ENCODE peak calls at places on chromosome 19, in four cellular contexts. A, G, Z and O are unnamed samples.
A peak's percentile ranks its signal among the peaks of the same experiment; 100 is the strongest.

GRCh38 chr19:28067882-28068281 is 1145.1 kb downstream of the UQCRFS1 start:
- DNase-seq in G (peak; percentile 68), Z (no peak), A (no peak), O (no peak)

GRCh38 chr19:19550454-19550842 is 12.4 kb downstream of the CILP2 start:
- DNase-seq in Z (no peak), G (no peak), A (no peak), O (no peak)

GRCh38 chr19:47540748-47541147 is 25.9 kb upstream of the NAPA start:
- DNase-seq in Z (peak; percentile 31), A (peak; percentile 45), G (no peak), O (peak; percentile 55)

GRCh38 chr19:13100031-13100588 is 2.5 kb downstream of the LYL1 start:
- DNase-seq in G (peak; percentile 78), A (no peak), Z (no peak), O (no peak)

GRCh38 chr19:18603958-18604819 is 2.4 kb downstream of the CRLF1 start:
- DNase-seq in A (no peak), G (no peak), Z (no peak), O (no peak)

GRCh38 chr19:50377051-50377441 is 789 bp downstream of the NR1H2 start:
- DNase-seq in G (no peak), A (peak; percentile 58), Z (peak; percentile 12), O (peak; percentile 30)

GRCh38 chr19:55319786-55320185 is 5.4 kb downstream of the TMEM150B start:
- DNase-seq in Z (no peak), A (peak; percentile 66), G (no peak), O (peak; percentile 90)

GRCh38 chr19:43695985-43696729 is 19.7 kb upstream of the IRGC start:
- DNase-seq in A (no peak), G (no peak), Z (no peak), O (no peak)

GRCh38 chr19:35404879-35405622 is 34.2 kb downstream of the GPR42 start:
- DNase-seq in Z (peak; percentile 70), A (no peak), G (peak; percentile 95), O (no peak)

GRCh38 chr19:52535831-52536800 is 8.6 kb downstream of the ZNF808 start:
- DNase-seq in A (peak; percentile 17), G (peak; percentile 67), Z (no peak), O (no peak)

GRCh38 chr19:9622531-9622930 is 1.5 kb upstream of the ZNF561 start:
- DNase-seq in Z (no peak), A (no peak), G (no peak), O (no peak)

GRCh38 chr19:44597131-44597491 is 16.3 kb upstream of the IGSF23 start:
- DNase-seq in G (no peak), Z (no peak), A (no peak), O (no peak)

GRCh38 chr19:15464394-15465385 is at the start of gene RASAL3:
- DNase-seq in A (no peak), Z (no peak), G (peak; percentile 51), O (no peak)

GRCh38 chr19:44754743-44755066 is 6.2 kb downstream of the BCL3 start:
- DNase-seq in G (no peak), Z (no peak), A (no peak), O (no peak)

GRCh38 chr19:54448037-54448773 is 794 bp upstream of the LENG8 start:
- DNase-seq in Z (peak; percentile 51), A (peak; percentile 66), G (no peak), O (peak; percentile 43)

GRCh38 chr19:34559045-34559444 is 77.5 kb downstream of the WTIP start:
- DNase-seq in Z (no peak), A (no peak), G (no peak), O (no peak)

GRCh38 chr19:32497386-32497785 is 83.6 kb upstream of the PDCD5 start:
- DNase-seq in G (no peak), Z (no peak), A (no peak), O (no peak)

GRCh38 chr19:55696301-55697068 is 21.5 kb downstream of the EPN1 start:
- DNase-seq in G (no peak), Z (no peak), A (no peak), O (no peak)

GRCh38 chr19:6458695-6459355 is 767 bp downstream of the SLC25A23 start:
- DNase-seq in A (peak; percentile 44), G (no peak), Z (no peak), O (no peak)

GRCh38 chr19:48982280-48982679 is 10.8 kb downstream of the GYS1 start:
- DNase-seq in Z (no peak), G (no peak), A (no peak), O (no peak)

GRCh38 chr19:14118165-14119051 is 846 bp upstream of the PRKACA start:
- DNase-seq in G (no peak), Z (peak; percentile 71), A (no peak), O (no peak)

GRCh38 chr19:3783660-3784584 is 2.3 kb downstream of the MATK start:
- DNase-seq in G (no peak), Z (peak; percentile 47), A (peak; percentile 57), O (no peak)

GRCh38 chr19:44615529-44616247 is 2.3 kb downstream of the IGSF23 start:
- DNase-seq in G (no peak), Z (peak; percentile 86), A (no peak), O (no peak)

GRCh38 chr19:45419895-45420294 is 3.8 kb downstream of the ERCC1 start:
- DNase-seq in Z (no peak), G (no peak), A (no peak), O (no peak)

GRCh38 chr19:16106121-16106520 is 5.6 kb upstream of the RAB8A start:
- DNase-seq in A (no peak), G (no peak), Z (no peak), O (no peak)

GRCh38 chr19:1027953-1028902 is 1.8 kb downstream of the CNN2 start:
- DNase-seq in Z (peak; percentile 83), A (peak; percentile 81), G (no peak), O (no peak)

GRCh38 chr19:13241321-13242104 is 91.3 kb downstream of the IER2 start:
- DNase-seq in G (no peak), Z (no peak), A (no peak), O (no peak)

GRCh38 chr19:47615230-47615629 is 6.3 kb downstream of the BICRA start:
- DNase-seq in Z (no peak), G (no peak), A (no peak), O (no peak)

GRCh38 chr19:11798391-11799296 is at the start of gene ZNF491:
- DNase-seq in G (no peak), A (peak; percentile 80), Z (peak; percentile 87), O (no peak)

GRCh38 chr19:12766051-12766521 is 9.3 kb downstream of the HOOK2 start:
- DNase-seq in Z (peak; percentile 76), G (no peak), A (peak; percentile 49), O (peak; percentile 86)

GRCh38 chr19:7744199-7744786 is 3.0 kb downstream of the CD209 start:
- DNase-seq in Z (no peak), A (no peak), G (no peak), O (no peak)
- TF ChIP-seq TARDBP in Z (no peak), A (no peak), G (no peak), O (no peak)

GRCh38 chr19:41308450-41309224 is 1.3 kb upstream of the CCDC97 start:
- DNase-seq in A (peak; percentile 66), Z (peak; percentile 76), G (peak; percentile 76), O (peak; percentile 82)

GRCh38 chr19:41310031-41310831 is at the start of gene CCDC97:
- DNase-seq in Z (peak; percentile 75), G (peak; percentile 68), A (peak; percentile 95), O (peak; percentile 91)

GRCh38 chr19:41311072-41311471 is 1.1 kb downstream of the CCDC97 start:
- DNase-seq in Z (no peak), G (no peak), A (no peak), O (no peak)

GRCh38 chr19:41307954-41308449 is 2.0 kb upstream of the CCDC97 start:
- DNase-seq in Z (no peak), A (no peak), G (no peak), O (no peak)

DNA sequence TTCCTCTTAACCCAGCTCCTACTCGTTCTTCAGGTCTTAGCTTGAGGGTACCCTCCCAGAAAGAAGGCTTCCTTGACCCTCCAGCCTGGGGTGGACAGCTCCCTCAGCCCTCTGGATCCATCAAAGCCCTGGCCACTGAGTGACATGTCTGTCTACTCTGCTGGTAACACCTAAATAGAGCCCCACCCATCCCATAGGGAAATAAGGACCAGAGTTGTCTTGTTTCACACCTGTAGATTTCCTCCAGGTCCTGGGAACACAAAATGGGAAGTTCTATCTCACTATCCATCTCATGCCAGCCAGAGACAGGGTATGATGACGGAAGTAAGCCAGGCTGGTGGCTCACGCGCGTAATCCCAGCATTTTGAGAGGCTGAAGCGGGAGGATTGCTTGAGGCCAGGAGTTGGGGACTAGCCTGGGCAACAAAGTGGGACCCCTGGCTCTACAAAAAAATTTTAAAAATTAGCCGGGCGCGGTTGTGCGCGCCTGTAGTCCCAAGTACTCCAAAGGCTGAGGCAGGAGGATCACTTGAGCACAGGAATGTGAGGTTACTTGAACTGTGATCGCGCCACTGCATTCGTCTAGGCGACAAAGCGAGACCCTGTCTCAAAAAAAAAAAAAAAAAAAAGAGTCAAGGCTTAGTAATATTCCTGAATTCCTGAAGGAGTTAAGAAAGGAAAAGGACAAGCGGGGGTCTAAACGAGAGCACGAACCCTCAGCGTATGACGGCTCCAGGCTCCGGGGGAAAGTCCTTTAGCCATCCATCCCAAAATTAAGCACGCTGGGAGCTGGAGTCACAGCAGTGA is 544 bp upstream of the CCDC97 start:
- DNase-seq in Z (no peak), G (no peak), A (no peak), O (no peak)
- TF ChIP-seq TARDBP in Z (no peak), G (no peak), A (no peak), O (no peak)

GRCh38 chr19:39412100-39412866 is at the start of gene PLEKHG2:
- DNase-seq in A (peak; percentile 92), G (peak; percentile 99), Z (peak; percentile 98), O (peak; percentile 95)

GRCh38 chr19:39412867-39413268 is 399 bp downstream of the PLEKHG2 start:
- DNase-seq in Z (no peak), G (no peak), A (no peak), O (no peak)

GRCh38 chr19:39413903-39414608 is 1.6 kb downstream of the PLEKHG2 start:
- DNase-seq in Z (peak; percentile 32), A (peak; percentile 52), G (no peak), O (no peak)

GRCh38 chr19:39411832-39412099 is 703 bp upstream of the PLEKHG2 start:
- DNase-seq in Z (peak; percentile 90), A (peak; percentile 45), G (peak; percentile 89), O (peak; percentile 67)

GRCh38 chr19:39413269-39413902 is 917 bp downstream of the PLEKHG2 start:
- DNase-seq in A (peak; percentile 70), Z (no peak), G (no peak), O (no peak)
- TF ChIP-seq TARDBP in A (no peak), Z (no peak), G (no peak), O (no peak)

DNA sequence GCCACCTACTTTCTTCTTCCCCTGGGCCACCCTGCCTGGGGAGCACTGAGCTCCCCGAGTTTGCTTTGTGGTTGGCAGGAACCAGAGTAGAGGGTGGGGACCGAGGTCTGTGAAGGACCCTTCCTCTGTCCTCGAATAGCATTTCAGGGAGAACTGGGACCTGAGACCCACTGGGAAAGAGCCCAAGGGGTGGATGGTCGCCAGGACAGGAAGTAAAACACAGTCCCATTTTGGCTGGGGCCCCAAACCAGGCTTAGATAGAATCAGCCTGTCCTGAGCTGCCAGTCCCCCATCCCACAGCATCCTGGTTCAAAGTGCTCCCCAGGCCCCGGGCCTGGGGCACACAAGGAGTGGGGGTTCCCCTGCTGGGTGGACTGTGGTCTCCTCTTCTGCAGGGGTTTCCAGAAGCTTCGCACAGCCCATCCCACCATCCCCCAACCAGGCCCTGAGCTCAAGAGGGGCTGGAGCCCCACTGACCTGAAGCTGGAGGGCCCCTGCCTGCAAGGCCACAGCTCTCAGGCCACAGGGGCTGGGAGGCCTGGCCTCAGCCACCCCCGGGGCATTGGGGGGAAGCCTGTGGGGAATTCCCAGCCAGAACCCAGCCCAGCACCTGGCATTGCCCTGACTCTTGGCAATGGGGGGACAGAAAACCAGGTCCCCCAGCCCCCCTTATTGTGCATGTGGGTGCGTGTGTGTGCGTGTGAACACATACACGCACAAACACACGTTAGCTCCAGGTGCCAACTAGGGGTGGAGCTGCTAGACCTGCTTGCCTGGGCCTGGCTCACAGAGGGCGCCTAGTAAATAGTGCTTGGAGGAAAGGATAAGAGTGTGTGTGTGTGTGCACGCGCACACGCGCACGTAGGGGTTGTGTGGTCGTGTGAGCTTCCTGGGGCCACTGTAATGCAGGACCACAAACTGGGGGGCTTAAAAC is 994 bp upstream of the MKNK2 start:
- DNase-seq in A (no peak), G (peak; percentile 72), Z (no peak), O (no peak)
- TF ChIP-seq TARDBP in A (no peak), G (peak; percentile 10), Z (peak; percentile 73), O (no peak)